ENCODE peak calls at places on chromosomes 11 and 22, in ten cellular contexts. One of them, this sample, is unnamed.

GRCh38 chr11:45924927-45925326 is 2.5 kb downstream of the LARGE2 start:
- DNase-seq in A549: no peak
- DNase-seq in WTC11: no peak
- DNase-seq in endothelial cell of umbilical vein: no peak
- DNase-seq in SK-N-SH: no peak
- DNase-seq in HepG2: no peak
- DNase-seq in H1: no peak
- DNase-seq in GM12878: no peak
- DNase-seq in HCT116: no peak
- DNase-seq in K562: no peak
- DNase-seq in this sample: no peak

GRCh38 chr11:130771708-130772107 is 144.6 kb downstream of the SNX19 start:
- DNase-seq in SK-N-SH: no peak
- DNase-seq in A549: no peak
- DNase-seq in HCT116: no peak
- DNase-seq in GM12878: no peak
- DNase-seq in K562: no peak
- DNase-seq in HepG2: no peak
- DNase-seq in endothelial cell of umbilical vein: no peak
- DNase-seq in WTC11: no peak
- DNase-seq in H1: no peak
- DNase-seq in this sample: no peak

GRCh38 chr22:22712092-22712658 is 67.8 kb downstream of the GGTLC2 start:
- DNase-seq in HCT116: no peak
- DNase-seq in A549: no peak
- DNase-seq in SK-N-SH: no peak
- DNase-seq in endothelial cell of umbilical vein: no peak
- DNase-seq in K562: no peak
- DNase-seq in HepG2: no peak
- DNase-seq in WTC11: no peak
- DNase-seq in GM12878: no peak
- DNase-seq in H1: no peak
- DNase-seq in this sample: no peak

GRCh38 chr11:95924414-95924760 is 480 bp upstream of the MTMR2 start:
- DNase-seq in GM12878: no peak
- DNase-seq in WTC11: no peak
- DNase-seq in HepG2: peak
- DNase-seq in A549: no peak
- DNase-seq in HCT116: no peak
- DNase-seq in SK-N-SH: no peak
- DNase-seq in H1: no peak
- DNase-seq in endothelial cell of umbilical vein: no peak
- DNase-seq in K562: no peak
- DNase-seq in this sample: no peak

GRCh38 chr11:112344040-112344413 is 83.4 kb upstream of the PLET1 start:
- DNase-seq in A549: no peak
- DNase-seq in GM12878: no peak
- DNase-seq in K562: no peak
- DNase-seq in WTC11: no peak
- DNase-seq in endothelial cell of umbilical vein: no peak
- DNase-seq in HCT116: no peak
- DNase-seq in SK-N-SH: no peak
- DNase-seq in HepG2: no peak
- DNase-seq in H1: no peak
- DNase-seq in this sample: no peak

GRCh38 chr11:40444151-40444550 is 1015.3 kb downstream of the LRRC4C start:
- DNase-seq in endothelial cell of umbilical vein: no peak
- DNase-seq in HCT116: no peak
- DNase-seq in WTC11: no peak
- DNase-seq in K562: no peak
- DNase-seq in GM12878: no peak
- DNase-seq in SK-N-SH: no peak
- DNase-seq in A549: no peak
- DNase-seq in HepG2: no peak
- DNase-seq in H1: no peak
- DNase-seq in this sample: no peak

GRCh38 chr11:116386118-116386699 is 386.6 kb downstream of the BUD13 start:
- DNase-seq in A549: no peak
- DNase-seq in GM12878: no peak
- DNase-seq in HCT116: no peak
- DNase-seq in K562: no peak
- DNase-seq in HepG2: no peak
- DNase-seq in H1: no peak
- DNase-seq in SK-N-SH: no peak
- DNase-seq in endothelial cell of umbilical vein: no peak
- DNase-seq in WTC11: no peak
- DNase-seq in this sample: no peak

GRCh38 chr22:30878516-30879365 is 89.8 kb downstream of the MORC2 start:
- DNase-seq in HepG2: peak
- DNase-seq in HCT116: no peak
- DNase-seq in A549: no peak
- DNase-seq in endothelial cell of umbilical vein: no peak
- DNase-seq in GM12878: no peak
- DNase-seq in WTC11: no peak
- DNase-seq in H1: no peak
- DNase-seq in SK-N-SH: peak
- DNase-seq in K562: peak
- DNase-seq in this sample: no peak

GRCh38 chr22:40478456-40479125 is 108.2 kb downstream of the SGSM3 start:
- DNase-seq in GM12878: no peak
- DNase-seq in H1: peak
- DNase-seq in A549: no peak
- DNase-seq in SK-N-SH: no peak
- DNase-seq in endothelial cell of umbilical vein: no peak
- DNase-seq in WTC11: no peak
- DNase-seq in K562: no peak
- DNase-seq in HCT116: no peak
- DNase-seq in HepG2: peak
- DNase-seq in this sample: no peak

GRCh38 chr22:40477683-40478348 is 107.4 kb downstream of the SGSM3 start:
- DNase-seq in endothelial cell of umbilical vein: no peak
- DNase-seq in HepG2: no peak
- DNase-seq in GM12878: no peak
- DNase-seq in A549: no peak
- DNase-seq in HCT116: no peak
- DNase-seq in K562: no peak
- DNase-seq in H1: no peak
- DNase-seq in SK-N-SH: no peak
- DNase-seq in WTC11: no peak
- DNase-seq in this sample: peak

GRCh38 chr22:40479887-40480538 is 109.6 kb downstream of the SGSM3 start:
- DNase-seq in A549: no peak
- DNase-seq in HCT116: no peak
- DNase-seq in K562: no peak
- DNase-seq in SK-N-SH: no peak
- DNase-seq in WTC11: no peak
- DNase-seq in H1: no peak
- DNase-seq in GM12878: no peak
- DNase-seq in endothelial cell of umbilical vein: no peak
- DNase-seq in HepG2: no peak
- DNase-seq in this sample: peak

GRCh38 chr22:40480996-40481395 is 110.6 kb downstream of the SGSM3 start:
- DNase-seq in HepG2: no peak
- DNase-seq in GM12878: no peak
- DNase-seq in H1: no peak
- DNase-seq in A549: no peak
- DNase-seq in endothelial cell of umbilical vein: peak
- DNase-seq in HCT116: no peak
- DNase-seq in WTC11: no peak
- DNase-seq in SK-N-SH: no peak
- DNase-seq in K562: no peak
- DNase-seq in this sample: no peak

GRCh38 chr22:40479126-40479800 is 108.9 kb downstream of the SGSM3 start:
- DNase-seq in endothelial cell of umbilical vein: no peak
- DNase-seq in HepG2: no peak
- DNase-seq in A549: no peak
- DNase-seq in SK-N-SH: no peak
- DNase-seq in K562: no peak
- DNase-seq in WTC11: no peak
- DNase-seq in HCT116: no peak
- DNase-seq in H1: peak
- DNase-seq in GM12878: no peak
- DNase-seq in this sample: no peak
- TF ChIP-seq CTCF in endothelial cell of umbilical vein: no peak
- TF ChIP-seq CTCF in HepG2: no peak
- TF ChIP-seq CTCF in A549: no peak
- TF ChIP-seq CTCF in SK-N-SH: no peak
- TF ChIP-seq CTCF in K562: no peak
- TF ChIP-seq CTCF in WTC11: no peak
- TF ChIP-seq CTCF in HCT116: no peak
- TF ChIP-seq CTCF in H1: no peak
- TF ChIP-seq CTCF in GM12878: no peak
- TF ChIP-seq CTCF in this sample: no peak

GRCh38 chr11:43315966-43316365 is 4.2 kb downstream of the API5 start:
- DNase-seq in WTC11: no peak
- DNase-seq in A549: no peak
- DNase-seq in HepG2: no peak
- DNase-seq in SK-N-SH: no peak
- DNase-seq in HCT116: no peak
- DNase-seq in H1: no peak
- DNase-seq in GM12878: no peak
- DNase-seq in K562: no peak
- DNase-seq in endothelial cell of umbilical vein: no peak
- DNase-seq in this sample: no peak
- TF ChIP-seq MAX in WTC11: no peak
- TF ChIP-seq MAX in A549: no peak
- TF ChIP-seq MAX in HepG2: no peak
- TF ChIP-seq MAX in SK-N-SH: no peak
- TF ChIP-seq MAX in HCT116: no peak
- TF ChIP-seq MAX in H1: no peak
- TF ChIP-seq MAX in GM12878: no peak
- TF ChIP-seq MAX in K562: no peak
- TF ChIP-seq MAX in endothelial cell of umbilical vein: no peak
- TF ChIP-seq MAX in this sample: no peak

GRCh38 chr11:44463751-44464150 is 101.7 kb upstream of the CD82 start:
- DNase-seq in SK-N-SH: no peak
- DNase-seq in A549: no peak
- DNase-seq in HCT116: no peak
- DNase-seq in WTC11: no peak
- DNase-seq in H1: no peak
- DNase-seq in K562: no peak
- DNase-seq in GM12878: no peak
- DNase-seq in HepG2: no peak
- DNase-seq in endothelial cell of umbilical vein: no peak
- DNase-seq in this sample: no peak

GRCh38 chr11:44467931-44468330 is 97.5 kb upstream of the CD82 start:
- DNase-seq in WTC11: no peak
- DNase-seq in HCT116: no peak
- DNase-seq in SK-N-SH: no peak
- DNase-seq in GM12878: no peak
- DNase-seq in HepG2: no peak
- DNase-seq in endothelial cell of umbilical vein: no peak
- DNase-seq in H1: no peak
- DNase-seq in A549: no peak
- DNase-seq in K562: no peak
- DNase-seq in this sample: no peak

GRCh38 chr11:44467413-44467812 is 98.0 kb upstream of the CD82 start:
- DNase-seq in A549: no peak
- DNase-seq in K562: no peak
- DNase-seq in HepG2: no peak
- DNase-seq in HCT116: no peak
- DNase-seq in WTC11: peak
- DNase-seq in H1: no peak
- DNase-seq in SK-N-SH: no peak
- DNase-seq in endothelial cell of umbilical vein: no peak
- DNase-seq in GM12878: no peak
- DNase-seq in this sample: no peak

GRCh38 chr11:44466531-44467179 is 98.8 kb upstream of the CD82 start:
- DNase-seq in GM12878: no peak
- DNase-seq in endothelial cell of umbilical vein: no peak
- DNase-seq in WTC11: no peak
- DNase-seq in H1: no peak
- DNase-seq in K562: no peak
- DNase-seq in HepG2: no peak
- DNase-seq in SK-N-SH: no peak
- DNase-seq in A549: no peak
- DNase-seq in HCT116: no peak
- DNase-seq in this sample: no peak

GRCh38 chr11:44464741-44465140 is 100.7 kb upstream of the CD82 start:
- DNase-seq in HCT116: peak
- DNase-seq in GM12878: no peak
- DNase-seq in SK-N-SH: no peak
- DNase-seq in K562: no peak
- DNase-seq in A549: no peak
- DNase-seq in HepG2: peak
- DNase-seq in endothelial cell of umbilical vein: no peak
- DNase-seq in WTC11: no peak
- DNase-seq in H1: no peak
- DNase-seq in this sample: peak
- TF ChIP-seq CTCF in HCT116: peak
- TF ChIP-seq CTCF in GM12878: no peak
- TF ChIP-seq CTCF in SK-N-SH: no peak
- TF ChIP-seq CTCF in K562: peak
- TF ChIP-seq CTCF in A549: no peak
- TF ChIP-seq CTCF in HepG2: peak
- TF ChIP-seq CTCF in endothelial cell of umbilical vein: no peak
- TF ChIP-seq CTCF in WTC11: no peak
- TF ChIP-seq CTCF in H1: peak
- TF ChIP-seq CTCF in this sample: no peak

GRCh38 chr11:34793666-34794065 is 122.5 kb downstream of the APIP start:
- DNase-seq in K562: no peak
- DNase-seq in HepG2: no peak
- DNase-seq in endothelial cell of umbilical vein: no peak
- DNase-seq in H1: no peak
- DNase-seq in GM12878: no peak
- DNase-seq in SK-N-SH: no peak
- DNase-seq in A549: no peak
- DNase-seq in HCT116: no peak
- DNase-seq in WTC11: no peak
- DNase-seq in this sample: no peak

GRCh38 chr11:34790620-34791019 is 125.6 kb downstream of the APIP start:
- DNase-seq in H1: no peak
- DNase-seq in HCT116: no peak
- DNase-seq in SK-N-SH: no peak
- DNase-seq in HepG2: no peak
- DNase-seq in GM12878: no peak
- DNase-seq in A549: no peak
- DNase-seq in K562: no peak
- DNase-seq in endothelial cell of umbilical vein: peak
- DNase-seq in WTC11: no peak
- DNase-seq in this sample: peak

GRCh38 chr11:34792143-34792542 is 124.0 kb downstream of the APIP start:
- DNase-seq in HCT116: no peak
- DNase-seq in K562: peak
- DNase-seq in A549: no peak
- DNase-seq in endothelial cell of umbilical vein: no peak
- DNase-seq in SK-N-SH: no peak
- DNase-seq in H1: no peak
- DNase-seq in GM12878: no peak
- DNase-seq in HepG2: no peak
- DNase-seq in WTC11: no peak
- DNase-seq in this sample: no peak

GRCh38 chr11:34792814-34793241 is 123.4 kb downstream of the APIP start:
- DNase-seq in GM12878: no peak
- DNase-seq in HCT116: no peak
- DNase-seq in H1: no peak
- DNase-seq in SK-N-SH: no peak
- DNase-seq in HepG2: peak
- DNase-seq in endothelial cell of umbilical vein: peak
- DNase-seq in A549: no peak
- DNase-seq in K562: no peak
- DNase-seq in WTC11: no peak
- DNase-seq in this sample: no peak

DNA sequence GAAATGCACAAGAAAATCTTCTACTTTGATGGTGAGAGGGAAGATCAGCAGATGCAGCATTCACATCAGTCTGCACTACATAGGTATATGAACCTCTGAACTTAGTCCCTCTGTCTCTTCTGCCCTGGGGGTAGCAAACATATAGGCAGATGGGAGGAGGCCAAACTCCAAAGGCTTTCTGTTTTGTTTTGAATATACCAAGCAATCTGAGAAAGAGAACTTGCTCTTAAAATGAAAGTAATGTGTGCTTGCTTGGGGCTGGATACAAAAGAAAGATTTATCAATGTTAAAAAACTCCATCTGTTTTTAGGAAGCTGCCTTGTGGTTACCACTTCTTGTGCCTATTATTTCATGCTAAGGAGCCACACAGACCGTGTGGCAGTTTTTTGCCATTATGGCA is 124.5 kb downstream of the APIP start:
- DNase-seq in SK-N-SH: no peak
- DNase-seq in H1: no peak
- DNase-seq in HCT116: no peak
- DNase-seq in A549: no peak
- DNase-seq in K562: no peak
- DNase-seq in endothelial cell of umbilical vein: peak
- DNase-seq in WTC11: no peak
- DNase-seq in GM12878: no peak
- DNase-seq in HepG2: peak
- DNase-seq in this sample: no peak
- TF ChIP-seq MAX in SK-N-SH: no peak
- TF ChIP-seq MAX in H1: no peak
- TF ChIP-seq MAX in HCT116: no peak
- TF ChIP-seq MAX in A549: no peak
- TF ChIP-seq MAX in K562: no peak
- TF ChIP-seq MAX in endothelial cell of umbilical vein: no peak
- TF ChIP-seq MAX in WTC11: no peak
- TF ChIP-seq MAX in GM12878: no peak
- TF ChIP-seq MAX in HepG2: no peak
- TF ChIP-seq MAX in this sample: no peak

This sample was measured in NB4.